ENCODE peak calls at places on chromosomes 2 and 18, in seven cellular contexts. N, O, Z, U, I, R and K are unnamed samples. For H3K27me3, the result is how much of the 10 kb centered on the place peaks cover.

GRCh38 chr2:233380132-233381012 is 26.1 kb downstream of the DGKD start:
- DNase-seq in Z (no peak), N (no peak), R (no peak), U (no peak), I (no peak), O (no peak), K (no peak)

GRCh38 chr2:191626497-191627151 is 51.3 kb upstream of the NABP1 start:
- DNase-seq in N (no peak), U (no peak), I (no peak), O (no peak), Z (no peak), R (no peak), K (no peak)

GRCh38 chr2:172370821-172371455 is 56.4 kb upstream of the ITGA6 start:
- DNase-seq in Z (no peak), O (no peak), R (no peak), U (no peak), N (no peak), I (no peak), K (no peak)

GRCh38 chr2:79139423-79139822 is 19.1 kb downstream of the REG1A start:
- DNase-seq in Z (no peak), U (no peak), N (no peak), I (no peak), R (no peak), O (no peak), K (no peak)

GRCh38 chr2:36564377-36564930 is 33.5 kb downstream of the FEZ2 start:
- DNase-seq in R (no peak), O (no peak), I (no peak), N (no peak), Z (no peak), U (no peak), K (no peak)

GRCh38 chr2:177535968-177536514 is 143.5 kb downstream of the AGPS start:
- DNase-seq in O (no peak), R (no peak), Z (no peak), U (no peak), N (no peak), I (no peak), K (no peak)

GRCh38 chr18:50629148-50629631 is 69.3 kb downstream of the MAPK4 start:
- DNase-seq in R (no peak), O (no peak), N (no peak), I (no peak), U (no peak), Z (no peak), K (no peak)

GRCh38 chr2:222033541-222033940 is 265.3 kb downstream of the PAX3 start:
- DNase-seq in Z (no peak), I (no peak), O (no peak), N (no peak), R (no peak), U (no peak), K (no peak)

GRCh38 chr2:64273524-64274398 is 129.5 kb upstream of the PELI1 start:
- DNase-seq in U (no peak), N (peak), Z (no peak), I (no peak), R (no peak), O (no peak), K (no peak)

GRCh38 chr18:79625195-79625923 is 54.2 kb upstream of the CTDP1 start:
- DNase-seq in U (no peak), Z (no peak), O (peak), R (no peak), N (peak), I (no peak), K (no peak)

GRCh38 chr18:7369006-7369405 is 138.1 kb downstream of the LRRC30 start:
- DNase-seq in Z (no peak), O (no peak), N (no peak), I (no peak), U (no peak), R (no peak), K (no peak)

GRCh38 chr2:3805120-3805519 is 101.7 kb downstream of the DCDC2C start:
- DNase-seq in N (no peak), U (no peak), I (no peak), Z (no peak), R (peak), O (no peak), K (no peak)

GRCh38 chr18:52045946-52046345 is 294.1 kb upstream of the DCC start:
- DNase-seq in N (no peak), Z (no peak), O (no peak), R (no peak), U (no peak), I (no peak), K (no peak)

GRCh38 chr2:120912101-120912985 is 176.7 kb downstream of the GLI2 start:
- DNase-seq in N (no peak), O (no peak), I (no peak), U (no peak), R (no peak), Z (no peak), K (peak)

GRCh38 chr2:196431957-196432356 is 207.6 kb upstream of the CCDC150 start:
- DNase-seq in U (no peak), I (no peak), O (no peak), R (peak), Z (peak), N (no peak), K (no peak)

GRCh38 chr2:128385365-128385764 is 66.7 kb upstream of the HS6ST1 start:
- DNase-seq in U (no peak), I (no peak), O (no peak), R (no peak), Z (no peak), N (peak), K (no peak)

GRCh38 chr2:4130651-4131050 is 427.3 kb downstream of the DCDC2C start:
- DNase-seq in N (no peak), U (no peak), R (no peak), I (no peak), O (no peak), Z (no peak), K (no peak)

GRCh38 chr2:98172150-98172765 is 85.3 kb downstream of the VWA3B start:
- DNase-seq in I (no peak), N (no peak), R (no peak), O (no peak), U (no peak), Z (no peak), K (no peak)

GRCh38 chr2:137467246-137467862 is 496.9 kb upstream of the HNMT start:
- DNase-seq in N (peak), Z (peak), O (no peak), R (peak), I (no peak), U (no peak), K (no peak)

GRCh38 chr2:111685342-111685741 is 198.7 kb downstream of the ANAPC1 start:
- DNase-seq in O (no peak), U (no peak), R (no peak), Z (no peak), I (no peak), N (no peak), K (no peak)

GRCh38 chr2:98063289-98063688 is 23.7 kb upstream of the VWA3B start:
- DNase-seq in R (no peak), I (no peak), U (no peak), O (no peak), Z (no peak), N (no peak), K (no peak)

GRCh38 chr2:188576657-188577056 is 285.0 kb downstream of the GULP1 start:
- DNase-seq in I (no peak), O (no peak), Z (no peak), N (no peak), U (no peak), R (no peak), K (no peak)

GRCh38 chr2:7846607-7847006 is 835.2 kb upstream of the ID2 start:
- DNase-seq in R (no peak), I (no peak), U (no peak), N (no peak), O (no peak), Z (no peak), K (no peak)

GRCh38 chr18:57859314-57859713 is 56.2 kb upstream of the ATP8B1 start:
- DNase-seq in Z (peak), I (no peak), O (no peak), N (peak), U (no peak), R (peak), K (no peak)

GRCh38 chr2:114862234-114862633 is 419.8 kb downstream of the DPP10 start:
- DNase-seq in I (no peak), N (no peak), O (no peak), Z (no peak), U (no peak), R (no peak), K (no peak)

GRCh38 chr2:171434671-171434980 is 600 bp downstream of the DCAF17 start:
- DNase-seq in R (no peak), O (no peak), Z (no peak), I (no peak), U (no peak), N (no peak), K (no peak)

GRCh38 chr2:167471734-167472133 is 583.5 kb downstream of the XIRP2 start:
- DNase-seq in N (no peak), R (no peak), U (no peak), I (no peak), O (no peak), Z (no peak), K (no peak)

GRCh38 chr2:118056165-118056534 is 32.1 kb upstream of the INSIG2 start:
- DNase-seq in I (no peak), Z (no peak), O (peak), U (no peak), R (no peak), N (no peak), K (no peak)

GRCh38 chr2:196853301-196854087 is 44.3 kb upstream of the C2orf66 start:
- DNase-seq in I (no peak), O (no peak), Z (no peak), R (no peak), U (no peak), N (no peak), K (no peak)

GRCh38 chr2:169329669-169330554 is 32.4 kb downstream of the LRP2 start:
- DNase-seq in O (no peak), R (no peak), Z (no peak), N (no peak), I (no peak), U (no peak), K (no peak)

GRCh38 chr2:98187194-98187593 is 100.2 kb downstream of the VWA3B start:
- DNase-seq in U (no peak), R (no peak), N (no peak), Z (no peak), O (no peak), I (no peak), K (no peak)

GRCh38 chr2:67571785-67572718 is 174.9 kb downstream of the ETAA1 start:
- DNase-seq in Z (no peak), R (no peak), I (no peak), U (no peak), O (no peak), N (no peak), K (no peak)

GRCh38 chr2:223725494-223725893 is 111.9 kb downstream of the AP1S3 start:
- DNase-seq in U (no peak), O (no peak), R (peak), N (peak), Z (no peak), I (no peak), K (no peak)

GRCh38 chr2:172456002-172456401 is 28.6 kb downstream of the ITGA6 start:
- DNase-seq in U (no peak), N (no peak), O (no peak), R (no peak), I (no peak), Z (no peak), K (no peak)

GRCh38 chr2:95061601-95062183 is 36.2 kb downstream of the MAL start:
- DNase-seq in R (no peak), U (no peak), I (peak), Z (peak), O (no peak), N (no peak), K (no peak)

GRCh38 chr2:44267269-44268258 is 7.7 kb upstream of the SLC3A1 start:
- DNase-seq in Z (no peak), R (no peak), O (no peak), U (no peak), N (no peak), I (no peak), K (no peak)

GRCh38 chr2:74525717-74526648 is at the start of gene DQX1:
- DNase-seq in N (no peak), R (no peak), U (no peak), O (no peak), I (no peak), Z (peak), K (no peak)

GRCh38 chr2:218865999-218866398 is 6.4 kb downstream of the WNT6 start:
- DNase-seq in O (no peak), N (no peak), I (no peak), R (no peak), Z (no peak), U (no peak), K (no peak)
- H3K27me3 ChIP-seq in O (under half), N (under half), I (under half), R (half or more), Z (under half), U (under half), K (under half)

DNA sequence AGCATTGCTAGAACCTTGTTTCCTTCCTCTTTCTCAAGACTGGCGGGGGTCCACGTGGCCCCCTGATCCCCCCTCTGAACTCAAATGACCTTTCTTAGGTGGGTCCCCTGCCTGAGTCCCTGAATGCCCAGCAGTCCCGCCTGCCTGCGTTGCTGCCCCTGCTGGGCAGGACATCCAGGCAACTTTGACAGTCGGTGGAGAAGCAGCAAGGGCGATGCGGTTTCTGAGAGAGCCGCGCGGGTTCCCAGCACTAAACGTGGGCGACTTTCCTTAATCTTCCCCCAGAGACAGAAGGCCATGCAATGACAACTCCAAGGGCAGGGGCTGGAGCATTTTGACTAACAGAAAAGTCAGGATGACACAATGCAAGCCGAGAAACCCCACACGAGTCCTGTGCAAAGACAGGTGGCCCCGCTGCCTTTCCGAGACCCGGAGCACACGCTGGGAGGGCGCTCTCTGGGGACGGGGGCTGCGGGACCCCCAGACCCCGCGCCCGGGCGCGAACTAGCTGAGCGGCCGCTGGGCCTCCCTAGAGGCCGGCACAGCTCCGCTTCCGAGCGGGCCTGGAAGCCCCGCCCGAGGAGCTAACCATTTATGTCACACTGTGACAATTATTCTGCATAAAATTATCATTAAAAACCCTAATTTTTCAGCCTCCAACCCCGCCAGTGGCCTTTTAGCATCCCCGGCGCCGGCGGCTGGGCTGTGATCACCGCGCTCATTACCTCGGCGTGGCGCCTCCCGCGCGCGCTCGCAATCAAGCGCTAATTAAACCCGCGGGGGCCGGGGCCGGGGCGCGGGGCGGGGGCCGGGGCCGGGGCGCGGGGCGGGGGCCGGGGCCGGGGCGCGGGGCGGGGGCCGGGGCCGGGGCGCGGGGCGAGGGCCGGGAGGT is 27.4 kb downstream of the ASB18 start:
- DNase-seq in R (no peak), Z (no peak), U (no peak), N (no peak), I (no peak), O (no peak), K (no peak)
- H3K27me3 ChIP-seq in R (under half), Z (under half), U (under half), N (under half), I (under half), O (under half), K (under half)

GRCh38 chr2:216741223-216741593 is 45.9 kb upstream of the IGFBP5 start:
- DNase-seq in I (no peak), Z (no peak), R (no peak), N (no peak), U (no peak), O (no peak), K (no peak)
- H3K27me3 ChIP-seq in I (under half), Z (under half), R (under half), N (under half), U (under half), O (under half), K (under half)

GRCh38 chr2:30732876-30733275 is 74.4 kb downstream of the CAPN13 start:
- DNase-seq in I (no peak), R (no peak), Z (no peak), U (no peak), N (no peak), O (no peak), K (no peak)
- H3K27me3 ChIP-seq in I (under half), R (under half), Z (under half), U (under half), N (under half), O (under half), K (under half)